ENCODE peak calls at places on chromosomes 1 and 21, in nine cellular contexts. Y is GOT3, M is AG04450, G is M059J, B is HT-29, J is fibroblast of villous mesenchyme, Q is RWPE1, W is choroid plexus epithelial cell, E is endodermal cell. Z is an unnamed sample.

GRCh38 chr1:168676029-168676812 is 52.8 kb downstream of the DPT start:
- DNase-seq in Y (no peak), M (no peak), G (no peak), B (no peak), J (no peak), Q (no peak), W (no peak), E (no peak), Z (no peak)

GRCh38 chr21:35053356-35054096 is 4.4 kb upstream of the RUNX1 start:
- DNase-seq in Y (no peak), M (no peak), G (peak; percentile 33), B (no peak), J (peak; percentile 61), Q (no peak), W (peak; percentile 39), E (peak; percentile 45), Z (no peak)

GRCh38 chr1:17776426-17776825 is 21.3 kb downstream of the ACTL8 start:
- DNase-seq in Y (no peak), M (no peak), G (no peak), B (no peak), J (no peak), Q (no peak), W (no peak), E (no peak), Z (no peak)

GRCh38 chr1:198880818-198881597 is 242.2 kb downstream of the PTPRC start:
- DNase-seq in Y (no peak), M (peak; percentile 80), G (peak; percentile 96), B (peak; percentile 58), J (peak; percentile 96), Q (peak; percentile 87), W (peak; percentile 97), E (no peak), Z (no peak)

GRCh38 chr21:22597660-22598255 is 1599.5 kb downstream of the NCAM2 start:
- DNase-seq in Y (no peak), M (no peak), G (no peak), B (no peak), J (no peak), Q (no peak), W (no peak), E (no peak), Z (no peak)

GRCh38 chr1:29453502-29454240 is 217.3 kb downstream of the PTPRU start:
- DNase-seq in Y (no peak), M (peak; percentile 21), G (peak; percentile 44), B (peak; percentile 56), J (peak; percentile 62), Q (peak; percentile 68), W (peak; percentile 76), E (peak; percentile 85), Z (peak; percentile 47)

GRCh38 chr1:156591432-156592157 is at the start of gene NAXE:
- DNase-seq in Y (no peak), M (no peak), G (peak; percentile 75), B (peak; percentile 81), J (peak; percentile 58), Q (peak; percentile 82), W (peak; percentile 57), E (peak; percentile 92), Z (peak; percentile 84)

GRCh38 chr21:38814126-38815059 is 8.7 kb downstream of the ETS2 start:
- DNase-seq in Y (no peak), M (no peak), G (no peak), B (no peak), J (no peak), Q (no peak), W (peak; percentile 40), E (peak; percentile 89), Z (no peak)

GRCh38 chr1:201745023-201745422 is 83.9 kb upstream of the IPO9 start:
- DNase-seq in Y (no peak), M (peak; percentile 71), G (no peak), B (no peak), J (peak; percentile 86), Q (peak; percentile 35), W (peak; percentile 83), E (no peak), Z (no peak)

GRCh38 chr1:206482611-206483010 is 12.3 kb downstream of the IKBKE start:
- DNase-seq in Y (no peak), M (no peak), G (no peak), B (no peak), J (no peak), Q (peak; percentile 60), W (no peak), E (no peak), Z (no peak)

GRCh38 chr1:15459771-15460719 is 3.5 kb downstream of the CELA2A start:
- DNase-seq in Y (no peak), M (no peak), G (peak; percentile 93), B (no peak), J (no peak), Q (no peak), W (no peak), E (no peak), Z (no peak)

GRCh38 chr1:83552820-83553219 is 446.1 kb downstream of the TTLL7 start:
- DNase-seq in Y (no peak), M (no peak), G (no peak), B (no peak), J (no peak), Q (no peak), W (no peak), E (no peak), Z (no peak)

GRCh38 chr1:180229483-180230415 is at the start of gene LHX4:
- DNase-seq in Y (no peak), M (no peak), G (peak; percentile 53), B (peak; percentile 35), J (peak; percentile 17), Q (peak; percentile 67), W (no peak), E (peak; percentile 90), Z (peak; percentile 59)

GRCh38 chr1:41416552-41417334 is 55.5 kb downstream of the FOXO6 start:
- DNase-seq in Y (peak; percentile 26), M (peak; percentile 36), G (peak; percentile 74), B (peak; percentile 79), J (peak; percentile 67), Q (peak; percentile 67), W (peak; percentile 78), E (peak; percentile 93), Z (peak; percentile 84)

GRCh38 chr1:66564250-66564649 is 30.3 kb downstream of the SGIP1 start:
- DNase-seq in Y (no peak), M (peak; percentile 95), G (peak; percentile 99), B (peak; percentile 16), J (peak; percentile 99), Q (peak; percentile 83), W (peak; percentile 99), E (no peak), Z (no peak)

GRCh38 chr1:29389533-29390041 is 153.3 kb downstream of the PTPRU start:
- DNase-seq in Y (no peak), M (no peak), G (no peak), B (no peak), J (no peak), Q (no peak), W (no peak), E (peak; percentile 18), Z (no peak)

GRCh38 chr1:925532-926421 is 2.1 kb downstream of the SAMD11 start:
- DNase-seq in Y (no peak), M (no peak), G (peak; percentile 69), B (no peak), J (peak; percentile 45), Q (no peak), W (peak; percentile 45), E (peak; percentile 74), Z (no peak)

GRCh38 chr21:33684068-33684467 is 41.8 kb downstream of the ITSN1 start:
- DNase-seq in Y (no peak), M (no peak), G (no peak), B (no peak), J (no peak), Q (no peak), W (no peak), E (no peak), Z (no peak)

GRCh38 chr1:201883786-201884185 is 4.9 kb upstream of the SHISA4 start:
- DNase-seq in Y (no peak), M (no peak), G (peak; percentile 71), B (no peak), J (peak; percentile 53), Q (peak; percentile 82), W (peak; percentile 69), E (no peak), Z (no peak)

GRCh38 chr21:25888711-25889110 is 153.9 kb downstream of the GABPA start:
- DNase-seq in Y (no peak), M (no peak), G (no peak), B (no peak), J (no peak), Q (no peak), W (no peak), E (no peak), Z (no peak)

GRCh38 chr1:89945852-89946476 is 48.9 kb upstream of the ZNF326 start:
- DNase-seq in Y (no peak), M (no peak), G (peak; percentile 91), B (no peak), J (peak; percentile 54), Q (peak; percentile 26), W (peak; percentile 53), E (no peak), Z (no peak)

GRCh38 chr1:13700521-13701273 is 709 bp downstream of the PRDM2 start:
- DNase-seq in Y (no peak), M (no peak), G (no peak), B (no peak), J (peak; percentile 22), Q (peak; percentile 26), W (peak; percentile 45), E (peak; percentile 68), Z (peak; percentile 50)

GRCh38 chr1:17924578-17924977 is 169.4 kb downstream of the ACTL8 start:
- DNase-seq in Y (no peak), M (no peak), G (no peak), B (no peak), J (no peak), Q (no peak), W (no peak), E (no peak), Z (no peak)

GRCh38 chr1:84525738-84526137 is 19.4 kb upstream of the GNG5 start:
- DNase-seq in Y (no peak), M (no peak), G (no peak), B (no peak), J (no peak), Q (no peak), W (no peak), E (no peak), Z (no peak)

GRCh38 chr1:14740016-14740415 is 141.5 kb downstream of the KAZN start:
- DNase-seq in Y (no peak), M (no peak), G (no peak), B (no peak), J (no peak), Q (no peak), W (peak; percentile 42), E (peak; percentile 76), Z (no peak)

GRCh38 chr1:22225858-22226584 is 83.1 kb upstream of the WNT4 start:
- DNase-seq in Y (no peak), M (no peak), G (no peak), B (no peak), J (no peak), Q (no peak), W (no peak), E (peak; percentile 68), Z (no peak)

GRCh38 chr1:160971618-160972056 is 17.0 kb upstream of the ITLN2 start:
- DNase-seq in Y (no peak), M (no peak), G (no peak), B (no peak), J (no peak), Q (no peak), W (no peak), E (peak; percentile 79), Z (no peak)

GRCh38 chr1:209648931-209649776 is 3.1 kb downstream of the LAMB3 start:
- DNase-seq in Y (no peak), M (peak; percentile 90), G (peak; percentile 98), B (peak; percentile 79), J (peak; percentile 90), Q (peak; percentile 75), W (peak; percentile 97), E (no peak), Z (no peak)

GRCh38 chr1:154198756-154199562 is 7.1 kb upstream of the TPM3 start:
- DNase-seq in Y (no peak), M (no peak), G (peak; percentile 71), B (peak; percentile 80), J (peak; percentile 78), Q (peak; percentile 48), W (peak; percentile 83), E (peak; percentile 80), Z (no peak)

GRCh38 chr1:33298623-33299277 is 22.1 kb downstream of the A3GALT2 start:
- DNase-seq in Y (no peak), M (no peak), G (peak; percentile 66), B (peak; percentile 78), J (peak; percentile 58), Q (peak; percentile 57), W (peak; percentile 74), E (peak; percentile 93), Z (peak; percentile 80)

GRCh38 chr1:234530641-234531040 is 51.7 kb upstream of the TARBP1 start:
- DNase-seq in Y (no peak), M (no peak), G (no peak), B (no peak), J (no peak), Q (no peak), W (no peak), E (no peak), Z (no peak)

Z was measured in GM12892.